ENCODE peak calls at places on chromosomes 2 and 18, in nine cellular contexts. One of them, this sample, is unnamed.
A peak's percentile ranks its signal among the peaks of the same experiment; 100 is the strongest.

GRCh38 chr2:152161598-152161997 is 14.0 kb downstream of the STAM2 start:
- DNase-seq in astrocyte of the cerebellum: no peak
- DNase-seq in fibroblast of mammary gland: no peak
- DNase-seq in fibroblast of pulmonary artery: no peak
- DNase-seq in CD4-positive, CD25-positive, alpha-beta regulatory T cell: no peak
- DNase-seq in CD8-positive, alpha-beta memory T cell: no peak
- DNase-seq in H7: no peak
- DNase-seq in A549: no peak
- DNase-seq in AG04450: no peak
- DNase-seq in this sample: no peak

GRCh38 chr2:196530910-196531309 is 108.6 kb upstream of the CCDC150 start:
- DNase-seq in A549: no peak
- DNase-seq in fibroblast of pulmonary artery: no peak
- DNase-seq in CD8-positive, alpha-beta memory T cell: no peak
- DNase-seq in astrocyte of the cerebellum: no peak
- DNase-seq in CD4-positive, CD25-positive, alpha-beta regulatory T cell: no peak
- DNase-seq in AG04450: no peak
- DNase-seq in H7: no peak
- DNase-seq in fibroblast of mammary gland: no peak
- DNase-seq in this sample: no peak

GRCh38 chr2:10891848-10892247 is 19.9 kb upstream of the KCNF1 start:
- DNase-seq in fibroblast of pulmonary artery: no peak
- DNase-seq in CD8-positive, alpha-beta memory T cell: no peak
- DNase-seq in A549: no peak
- DNase-seq in astrocyte of the cerebellum: no peak
- DNase-seq in AG04450: no peak
- DNase-seq in H7: no peak
- DNase-seq in fibroblast of mammary gland: no peak
- DNase-seq in CD4-positive, CD25-positive, alpha-beta regulatory T cell: no peak
- DNase-seq in this sample: no peak

GRCh38 chr2:205405194-205405593 is 277.1 kb upstream of the NRP2 start:
- DNase-seq in AG04450: no peak
- DNase-seq in CD4-positive, CD25-positive, alpha-beta regulatory T cell: no peak
- DNase-seq in CD8-positive, alpha-beta memory T cell: no peak
- DNase-seq in fibroblast of mammary gland: peak; percentile 51
- DNase-seq in fibroblast of pulmonary artery: peak; percentile 55
- DNase-seq in astrocyte of the cerebellum: no peak
- DNase-seq in H7: no peak
- DNase-seq in A549: no peak
- DNase-seq in this sample: no peak

GRCh38 chr2:131641414-131642206 is 113.9 kb downstream of the CCDC74A start:
- DNase-seq in fibroblast of pulmonary artery: peak; percentile 53
- DNase-seq in AG04450: no peak
- DNase-seq in fibroblast of mammary gland: peak; percentile 54
- DNase-seq in CD8-positive, alpha-beta memory T cell: no peak
- DNase-seq in CD4-positive, CD25-positive, alpha-beta regulatory T cell: no peak
- DNase-seq in astrocyte of the cerebellum: no peak
- DNase-seq in H7: no peak
- DNase-seq in A549: no peak
- DNase-seq in this sample: no peak

GRCh38 chr2:201696151-201696659 is 2.2 kb downstream of the MPP4 start:
- DNase-seq in CD8-positive, alpha-beta memory T cell: no peak
- DNase-seq in fibroblast of mammary gland: peak; percentile 98
- DNase-seq in AG04450: peak; percentile 85
- DNase-seq in fibroblast of pulmonary artery: peak; percentile 78
- DNase-seq in H7: no peak
- DNase-seq in astrocyte of the cerebellum: peak; percentile 85
- DNase-seq in CD4-positive, CD25-positive, alpha-beta regulatory T cell: no peak
- DNase-seq in A549: no peak
- DNase-seq in this sample: no peak

GRCh38 chr2:53631313-53632125 is 136.1 kb upstream of the CHAC2 start:
- DNase-seq in CD8-positive, alpha-beta memory T cell: no peak
- DNase-seq in A549: no peak
- DNase-seq in H7: no peak
- DNase-seq in fibroblast of mammary gland: no peak
- DNase-seq in astrocyte of the cerebellum: no peak
- DNase-seq in AG04450: no peak
- DNase-seq in CD4-positive, CD25-positive, alpha-beta regulatory T cell: no peak
- DNase-seq in fibroblast of pulmonary artery: no peak
- DNase-seq in this sample: no peak

GRCh38 chr18:32884543-32884942 is 111.7 kb upstream of the KLHL14 start:
- DNase-seq in H7: no peak
- DNase-seq in astrocyte of the cerebellum: no peak
- DNase-seq in CD4-positive, CD25-positive, alpha-beta regulatory T cell: no peak
- DNase-seq in fibroblast of pulmonary artery: no peak
- DNase-seq in AG04450: no peak
- DNase-seq in A549: no peak
- DNase-seq in fibroblast of mammary gland: no peak
- DNase-seq in CD8-positive, alpha-beta memory T cell: no peak
- DNase-seq in this sample: no peak

GRCh38 chr2:38763226-38763625 is 12.1 kb upstream of the SRSF7 start:
- DNase-seq in A549: no peak
- DNase-seq in CD4-positive, CD25-positive, alpha-beta regulatory T cell: no peak
- DNase-seq in fibroblast of mammary gland: no peak
- DNase-seq in H7: no peak
- DNase-seq in fibroblast of pulmonary artery: no peak
- DNase-seq in astrocyte of the cerebellum: no peak
- DNase-seq in CD8-positive, alpha-beta memory T cell: no peak
- DNase-seq in AG04450: no peak
- DNase-seq in this sample: no peak

GRCh38 chr2:10452334-10452733 is 4.2 kb upstream of the ODC1 start:
- DNase-seq in H7: peak; percentile 21
- DNase-seq in A549: peak; percentile 93
- DNase-seq in AG04450: peak; percentile 51
- DNase-seq in CD8-positive, alpha-beta memory T cell: no peak
- DNase-seq in fibroblast of mammary gland: peak; percentile 88
- DNase-seq in astrocyte of the cerebellum: no peak
- DNase-seq in fibroblast of pulmonary artery: peak; percentile 75
- DNase-seq in CD4-positive, CD25-positive, alpha-beta regulatory T cell: no peak
- DNase-seq in this sample: no peak

GRCh38 chr2:33236457-33236856 is 240.0 kb upstream of the RASGRP3 start:
- DNase-seq in CD8-positive, alpha-beta memory T cell: no peak
- DNase-seq in fibroblast of pulmonary artery: peak; percentile 73
- DNase-seq in astrocyte of the cerebellum: no peak
- DNase-seq in CD4-positive, CD25-positive, alpha-beta regulatory T cell: no peak
- DNase-seq in fibroblast of mammary gland: peak; percentile 88
- DNase-seq in H7: no peak
- DNase-seq in A549: no peak
- DNase-seq in AG04450: no peak
- DNase-seq in this sample: no peak

GRCh38 chr2:127044165-127044718 is 62.7 kb downstream of the BIN1 start:
- DNase-seq in AG04450: no peak
- DNase-seq in fibroblast of mammary gland: no peak
- DNase-seq in CD4-positive, CD25-positive, alpha-beta regulatory T cell: no peak
- DNase-seq in CD8-positive, alpha-beta memory T cell: no peak
- DNase-seq in fibroblast of pulmonary artery: no peak
- DNase-seq in H7: no peak
- DNase-seq in astrocyte of the cerebellum: no peak
- DNase-seq in A549: no peak
- DNase-seq in this sample: no peak

GRCh38 chr2:132758995-132759394 is 89.0 kb upstream of the LYPD1 start:
- DNase-seq in fibroblast of mammary gland: no peak
- DNase-seq in A549: no peak
- DNase-seq in CD4-positive, CD25-positive, alpha-beta regulatory T cell: no peak
- DNase-seq in CD8-positive, alpha-beta memory T cell: no peak
- DNase-seq in AG04450: no peak
- DNase-seq in H7: no peak
- DNase-seq in fibroblast of pulmonary artery: no peak
- DNase-seq in astrocyte of the cerebellum: no peak
- DNase-seq in this sample: no peak

GRCh38 chr2:209495855-209496585 is 72.2 kb downstream of the MAP2 start:
- DNase-seq in CD8-positive, alpha-beta memory T cell: no peak
- DNase-seq in astrocyte of the cerebellum: peak; percentile 98
- DNase-seq in H7: no peak
- DNase-seq in AG04450: peak; percentile 88
- DNase-seq in A549: peak; percentile 60
- DNase-seq in fibroblast of mammary gland: peak; percentile 98
- DNase-seq in fibroblast of pulmonary artery: peak; percentile 99
- DNase-seq in CD4-positive, CD25-positive, alpha-beta regulatory T cell: no peak
- DNase-seq in this sample: no peak

GRCh38 chr18:649341-649740 is 8.1 kb upstream of the TYMS start:
- DNase-seq in A549: no peak
- DNase-seq in fibroblast of pulmonary artery: no peak
- DNase-seq in CD8-positive, alpha-beta memory T cell: no peak
- DNase-seq in astrocyte of the cerebellum: no peak
- DNase-seq in CD4-positive, CD25-positive, alpha-beta regulatory T cell: no peak
- DNase-seq in fibroblast of mammary gland: peak; percentile 37
- DNase-seq in AG04450: no peak
- DNase-seq in H7: no peak
- DNase-seq in this sample: no peak

GRCh38 chr2:171703574-171704347 is 16.5 kb downstream of the DYNC1I2 start:
- DNase-seq in CD8-positive, alpha-beta memory T cell: peak; percentile 13
- DNase-seq in A549: peak; percentile 11
- DNase-seq in astrocyte of the cerebellum: peak; percentile 28
- DNase-seq in AG04450: no peak
- DNase-seq in H7: peak; percentile 26
- DNase-seq in fibroblast of mammary gland: peak; percentile 56
- DNase-seq in CD4-positive, CD25-positive, alpha-beta regulatory T cell: no peak
- DNase-seq in fibroblast of pulmonary artery: peak; percentile 67
- DNase-seq in this sample: peak; percentile 32

GRCh38 chr2:43005211-43005974 is 213.0 kb upstream of the HAAO start:
- DNase-seq in CD4-positive, CD25-positive, alpha-beta regulatory T cell: no peak
- DNase-seq in A549: peak; percentile 25
- DNase-seq in astrocyte of the cerebellum: no peak
- DNase-seq in AG04450: no peak
- DNase-seq in fibroblast of pulmonary artery: no peak
- DNase-seq in fibroblast of mammary gland: no peak
- DNase-seq in H7: no peak
- DNase-seq in CD8-positive, alpha-beta memory T cell: no peak
- DNase-seq in this sample: no peak

GRCh38 chr2:190235101-190235500 is 84.5 kb downstream of the HIBCH start:
- DNase-seq in fibroblast of mammary gland: peak; percentile 59
- DNase-seq in H7: no peak
- DNase-seq in astrocyte of the cerebellum: no peak
- DNase-seq in fibroblast of pulmonary artery: no peak
- DNase-seq in A549: no peak
- DNase-seq in CD8-positive, alpha-beta memory T cell: no peak
- DNase-seq in AG04450: no peak
- DNase-seq in CD4-positive, CD25-positive, alpha-beta regulatory T cell: no peak
- DNase-seq in this sample: no peak

GRCh38 chr2:228556707-228557106 is 375.2 kb upstream of the SPHKAP start:
- DNase-seq in fibroblast of mammary gland: peak; percentile 38
- DNase-seq in A549: no peak
- DNase-seq in CD8-positive, alpha-beta memory T cell: no peak
- DNase-seq in H7: no peak
- DNase-seq in astrocyte of the cerebellum: no peak
- DNase-seq in AG04450: no peak
- DNase-seq in CD4-positive, CD25-positive, alpha-beta regulatory T cell: no peak
- DNase-seq in fibroblast of pulmonary artery: peak; percentile 8
- DNase-seq in this sample: no peak

GRCh38 chr2:97957432-97958183 is 38.1 kb downstream of the TMEM131 start:
- DNase-seq in CD8-positive, alpha-beta memory T cell: no peak
- DNase-seq in A549: no peak
- DNase-seq in AG04450: peak; percentile 18
- DNase-seq in H7: no peak
- DNase-seq in CD4-positive, CD25-positive, alpha-beta regulatory T cell: no peak
- DNase-seq in astrocyte of the cerebellum: no peak
- DNase-seq in fibroblast of mammary gland: no peak
- DNase-seq in fibroblast of pulmonary artery: no peak
- DNase-seq in this sample: no peak

GRCh38 chr2:169715379-169716228 is 18.0 kb upstream of the KLHL23 start:
- DNase-seq in CD8-positive, alpha-beta memory T cell: no peak
- DNase-seq in fibroblast of pulmonary artery: no peak
- DNase-seq in H7: no peak
- DNase-seq in CD4-positive, CD25-positive, alpha-beta regulatory T cell: no peak
- DNase-seq in fibroblast of mammary gland: peak; percentile 18
- DNase-seq in astrocyte of the cerebellum: peak; percentile 38
- DNase-seq in A549: no peak
- DNase-seq in AG04450: no peak
- DNase-seq in this sample: no peak
- H3K4me3 ChIP-seq in CD8-positive, alpha-beta memory T cell: no peak overlapping the region
- H3K4me3 ChIP-seq in fibroblast of pulmonary artery: peak overlapping the region; percentile 18
- H3K4me3 ChIP-seq in H7: no peak overlapping the region
- H3K4me3 ChIP-seq in CD4-positive, CD25-positive, alpha-beta regulatory T cell: no peak overlapping the region
- H3K4me3 ChIP-seq in fibroblast of mammary gland: no peak overlapping the region
- H3K4me3 ChIP-seq in astrocyte of the cerebellum: no peak overlapping the region
- H3K4me3 ChIP-seq in A549: no peak overlapping the region
- H3K4me3 ChIP-seq in AG04450: peak overlapping the region; percentile 5
- H3K4me3 ChIP-seq in this sample: no peak overlapping the region

GRCh38 chr2:104850322-104851184 is 3.4 kb upstream of the POU3F3 start:
- DNase-seq in CD8-positive, alpha-beta memory T cell: no peak
- DNase-seq in astrocyte of the cerebellum: no peak
- DNase-seq in H7: peak; percentile 76
- DNase-seq in A549: no peak
- DNase-seq in fibroblast of mammary gland: no peak
- DNase-seq in CD4-positive, CD25-positive, alpha-beta regulatory T cell: no peak
- DNase-seq in fibroblast of pulmonary artery: no peak
- DNase-seq in AG04450: no peak
- DNase-seq in this sample: no peak
- H3K4me3 ChIP-seq in CD8-positive, alpha-beta memory T cell: no peak overlapping the region
- H3K4me3 ChIP-seq in astrocyte of the cerebellum: peak overlapping the region; percentile 60
- H3K4me3 ChIP-seq in H7: no peak overlapping the region
- H3K4me3 ChIP-seq in A549: no peak overlapping the region
- H3K4me3 ChIP-seq in fibroblast of mammary gland: no peak overlapping the region
- H3K4me3 ChIP-seq in CD4-positive, CD25-positive, alpha-beta regulatory T cell: no peak overlapping the region
- H3K4me3 ChIP-seq in fibroblast of pulmonary artery: no peak overlapping the region
- H3K4me3 ChIP-seq in AG04450: no peak overlapping the region
- H3K4me3 ChIP-seq in this sample: no peak overlapping the region

DNA sequence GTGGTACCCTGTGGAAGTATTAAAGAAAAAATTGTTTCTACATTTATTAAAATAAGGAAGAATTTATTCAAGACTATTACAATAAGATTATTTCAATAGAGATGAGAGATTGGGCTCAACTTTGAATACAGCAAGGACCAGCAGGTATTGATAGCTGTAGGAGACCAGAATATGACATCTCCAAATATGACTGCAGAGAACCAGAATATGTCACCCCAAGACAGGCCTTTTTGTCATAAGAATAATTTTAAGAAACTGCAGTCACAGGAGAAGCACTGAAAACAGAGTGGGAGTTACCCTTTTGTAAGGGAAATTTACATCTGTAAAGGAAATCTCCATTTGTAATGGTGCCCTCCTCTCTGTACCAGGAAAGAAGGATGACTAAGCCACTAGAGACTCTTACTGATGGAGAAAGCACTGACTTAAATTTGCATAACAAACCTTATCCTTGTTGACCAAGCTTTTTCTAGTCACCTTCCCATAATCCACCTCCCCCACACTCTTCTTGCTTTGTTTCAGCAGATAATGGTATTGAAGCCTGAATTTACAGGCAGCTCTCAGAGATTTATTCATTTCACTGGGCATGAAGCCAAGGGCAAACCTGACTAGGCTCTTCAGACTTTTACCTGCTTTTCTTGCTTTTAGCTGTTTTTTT is 145.1 kb upstream of the RMP24 start:
- DNase-seq in astrocyte of the cerebellum: no peak
- DNase-seq in AG04450: no peak
- DNase-seq in fibroblast of pulmonary artery: peak; percentile 3
- DNase-seq in CD8-positive, alpha-beta memory T cell: no peak
- DNase-seq in fibroblast of mammary gland: no peak
- DNase-seq in CD4-positive, CD25-positive, alpha-beta regulatory T cell: no peak
- DNase-seq in A549: no peak
- DNase-seq in H7: peak; percentile 55
- DNase-seq in this sample: no peak
- H3K4me3 ChIP-seq in astrocyte of the cerebellum: no peak overlapping the region
- H3K4me3 ChIP-seq in AG04450: no peak overlapping the region
- H3K4me3 ChIP-seq in fibroblast of pulmonary artery: no peak overlapping the region
- H3K4me3 ChIP-seq in CD8-positive, alpha-beta memory T cell: no peak overlapping the region
- H3K4me3 ChIP-seq in fibroblast of mammary gland: no peak overlapping the region
- H3K4me3 ChIP-seq in CD4-positive, CD25-positive, alpha-beta regulatory T cell: no peak overlapping the region
- H3K4me3 ChIP-seq in A549: no peak overlapping the region
- H3K4me3 ChIP-seq in H7: no peak overlapping the region
- H3K4me3 ChIP-seq in this sample: no peak overlapping the region

GRCh38 chr2:101750688-101751087 is 53.2 kb downstream of the MAP4K4 start:
- DNase-seq in AG04450: no peak
- DNase-seq in fibroblast of mammary gland: no peak
- DNase-seq in fibroblast of pulmonary artery: no peak
- DNase-seq in CD4-positive, CD25-positive, alpha-beta regulatory T cell: no peak
- DNase-seq in A549: no peak
- DNase-seq in CD8-positive, alpha-beta memory T cell: no peak
- DNase-seq in H7: no peak
- DNase-seq in astrocyte of the cerebellum: no peak
- DNase-seq in this sample: no peak
- H3K4me3 ChIP-seq in AG04450: no peak overlapping the region
- H3K4me3 ChIP-seq in fibroblast of mammary gland: no peak overlapping the region
- H3K4me3 ChIP-seq in fibroblast of pulmonary artery: no peak overlapping the region
- H3K4me3 ChIP-seq in CD4-positive, CD25-positive, alpha-beta regulatory T cell: no peak overlapping the region
- H3K4me3 ChIP-seq in A549: no peak overlapping the region
- H3K4me3 ChIP-seq in CD8-positive, alpha-beta memory T cell: no peak overlapping the region
- H3K4me3 ChIP-seq in H7: no peak overlapping the region
- H3K4me3 ChIP-seq in astrocyte of the cerebellum: no peak overlapping the region
- H3K4me3 ChIP-seq in this sample: no peak overlapping the region